ENCODE peak calls at places on chromosomes 7 and 10, in four cellular contexts. O, L, W and P are unnamed samples.

GRCh38 chr7:33873981-33874750 is 31.2 kb upstream of the BMPER start:
- DNase-seq in O (no peak), L (no peak), W (no peak), P (no peak)

GRCh38 chr7:139822855-139823254 is 6.2 kb upstream of the TBXAS1 start:
- DNase-seq in O (no peak), L (no peak), W (no peak), P (no peak)

GRCh38 chr10:84603971-84604370 is 275.6 kb downstream of the CCSER2 start:
- DNase-seq in O (no peak), L (no peak), W (no peak), P (no peak)

GRCh38 chr7:87604264-87604663 is 3.6 kb upstream of the ABCB1 start:
- DNase-seq in O (no peak), L (no peak), W (no peak), P (no peak)

GRCh38 chr10:112261281-112261822 is 21.8 kb upstream of the TECTB start:
- DNase-seq in O (no peak), L (no peak), W (no peak), P (no peak)

GRCh38 chr7:132403465-132404110 is 172.7 kb downstream of the PLXNA4 start:
- DNase-seq in O (no peak), L (no peak), W (no peak), P (no peak)

GRCh38 chr7:155405399-155406318 is 52.3 kb upstream of the EN2 start:
- DNase-seq in O (peak), L (no peak), W (no peak), P (no peak)

GRCh38 chr10:15348579-15348978 is 22.5 kb downstream of the FAM171A1 start:
- DNase-seq in O (no peak), L (peak), W (no peak), P (no peak)

GRCh38 chr10:11097686-11098085 is 80.0 kb downstream of the CELF2 start:
- DNase-seq in O (no peak), L (no peak), W (no peak), P (no peak)

GRCh38 chr7:127717502-127718125 is 65.6 kb downstream of the SND1 start:
- DNase-seq in O (no peak), L (no peak), W (no peak), P (no peak)

GRCh38 chr10:3066317-3066931 is 924 bp upstream of the PFKP start:
- DNase-seq in O (no peak), L (peak), W (no peak), P (no peak)

GRCh38 chr7:102279537-102280400 is 6.9 kb upstream of the SH2B2 start:
- DNase-seq in O (peak), L (no peak), W (peak), P (no peak)

GRCh38 chr7:112160130-112160770 is 45.9 kb downstream of the DOCK4 start:
- DNase-seq in O (no peak), L (no peak), W (no peak), P (no peak)

GRCh38 chr10:62735464-62736188 is 68.9 kb upstream of the ADO start:
- DNase-seq in O (no peak), L (no peak), W (no peak), P (no peak)

GRCh38 chr10:92573091-92573797 is 649 bp downstream of the IDE start:
- DNase-seq in O (peak), L (no peak), W (no peak), P (no peak)

GRCh38 chr7:77351539-77352004 is 64.6 kb downstream of the GSAP start:
- DNase-seq in O (peak), L (peak), W (no peak), P (no peak)

GRCh38 chr7:149021725-149022062 is 6.6 kb downstream of the PDIA4 start:
- DNase-seq in O (no peak), L (no peak), W (no peak), P (no peak)

GRCh38 chr7:55070271-55070743 is 51.5 kb downstream of the EGFR start:
- DNase-seq in O (no peak), L (no peak), W (no peak), P (no peak)

GRCh38 chr10:77463967-77464745 is 173.5 kb downstream of the KCNMA1 start:
- DNase-seq in O (no peak), L (no peak), W (no peak), P (no peak)

GRCh38 chr10:70970830-70971229 is 82.5 kb upstream of the PCBD1 start:
- DNase-seq in O (no peak), L (no peak), W (no peak), P (no peak)

GRCh38 chr10:124698560-124699470 is 45.4 kb downstream of the FAM53B start:
- DNase-seq in O (no peak), L (peak), W (no peak), P (no peak)

GRCh38 chr7:157402911-157403534 is 66.2 kb downstream of the DNAJB6 start:
- DNase-seq in O (no peak), L (peak), W (no peak), P (no peak)

GRCh38 chr7:42221304-42221703 is 15.7 kb downstream of the GLI3 start:
- DNase-seq in O (no peak), L (no peak), W (no peak), P (no peak)

GRCh38 chr10:72564596-72564995 is 61.3 kb downstream of the MICU1 start:
- DNase-seq in O (no peak), L (no peak), W (no peak), P (no peak)